ENCODE peak calls at places on chromosomes 5 and 9, in six cellular contexts. M is IMR-90, F is H1, O is mesendoderm, D is H9, R is mesenchymal stem cell. S is an unnamed sample.

GRCh38 chr9:4506490-4506889 is 16.2 kb downstream of the SLC1A1 start:
- DNase-seq in M (no peak), F (no peak), O (no peak), D (no peak), R (no peak), S (no peak)

GRCh38 chr5:92409131-92409530 is 1026.0 kb upstream of the ARRDC3 start:
- DNase-seq in M (no peak), F (no peak), O (no peak), D (no peak), R (no peak), S (no peak)

GRCh38 chr9:129781991-129782390 is 21.0 kb upstream of the TOR1B start:
- DNase-seq in M (no peak), F (no peak), O (no peak), D (no peak), R (no peak), S (no peak)

GRCh38 chr5:159106193-159106568 is 6.5 kb upstream of the EBF1 start:
- DNase-seq in M (no peak), F (no peak), O (no peak), D (no peak), R (no peak), S (no peak)

GRCh38 chr5:116645627-116646026 is 71.0 kb upstream of the SEMA6A start:
- DNase-seq in M (no peak), F (no peak), O (no peak), D (no peak), R (no peak), S (no peak)

GRCh38 chr9:37801287-37801850 is 772 bp downstream of the DCAF10 start:
- DNase-seq in M (peak), F (no peak), O (peak), D (peak), R (peak), S (no peak)

GRCh38 chr5:136132087-136132486 is 558 bp upstream of the SMAD5 start:
- DNase-seq in M (no peak), F (no peak), O (peak), D (no peak), R (no peak), S (peak)

GRCh38 chr9:108241384-108241783 is 614.4 kb downstream of the ACTL7B start:
- DNase-seq in M (no peak), F (no peak), O (peak), D (no peak), R (no peak), S (peak)

GRCh38 chr5:132837868-132838267 is 7.4 kb upstream of the SHROOM1 start:
- DNase-seq in M (no peak), F (no peak), O (no peak), D (no peak), R (no peak), S (no peak)

GRCh38 chr5:57687641-57688040 is 205.0 kb upstream of the ACTBL2 start:
- DNase-seq in M (no peak), F (no peak), O (no peak), D (no peak), R (no peak), S (no peak)
- H3K18ac ChIP-seq in M (peak), F (no peak), O (no peak), D (no peak), R (no peak), S (no peak)

DNA sequence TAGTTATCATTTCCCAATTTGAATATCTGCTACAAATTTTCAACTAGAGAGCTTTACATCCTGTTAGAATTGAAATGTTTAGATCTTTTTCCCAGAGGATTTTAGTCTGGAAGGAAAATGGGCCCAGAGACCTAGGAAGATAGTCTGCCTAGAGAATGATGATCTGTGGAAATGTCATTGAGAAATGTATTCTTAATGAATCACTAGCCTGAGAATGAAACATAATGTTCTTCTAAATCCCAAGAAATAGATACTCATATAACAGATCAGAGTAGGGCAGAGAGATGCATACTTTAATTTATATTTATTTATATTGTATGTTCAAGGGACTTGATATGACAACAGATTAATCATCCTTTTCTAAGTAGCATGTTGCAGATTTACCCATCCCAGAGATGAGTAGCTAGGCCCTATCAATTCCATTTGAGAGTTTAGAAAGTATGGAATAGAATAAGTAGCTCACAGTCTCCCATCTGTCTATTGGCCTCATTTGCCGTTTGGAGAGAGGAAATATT is 25.1 kb upstream of the SLC44A1 start:
- DNase-seq in M (no peak), F (no peak), O (no peak), D (no peak), R (no peak), S (no peak)
- H3K18ac ChIP-seq in M (no peak), F (no peak), O (no peak), D (no peak), R (no peak), S (no peak)

DNA sequence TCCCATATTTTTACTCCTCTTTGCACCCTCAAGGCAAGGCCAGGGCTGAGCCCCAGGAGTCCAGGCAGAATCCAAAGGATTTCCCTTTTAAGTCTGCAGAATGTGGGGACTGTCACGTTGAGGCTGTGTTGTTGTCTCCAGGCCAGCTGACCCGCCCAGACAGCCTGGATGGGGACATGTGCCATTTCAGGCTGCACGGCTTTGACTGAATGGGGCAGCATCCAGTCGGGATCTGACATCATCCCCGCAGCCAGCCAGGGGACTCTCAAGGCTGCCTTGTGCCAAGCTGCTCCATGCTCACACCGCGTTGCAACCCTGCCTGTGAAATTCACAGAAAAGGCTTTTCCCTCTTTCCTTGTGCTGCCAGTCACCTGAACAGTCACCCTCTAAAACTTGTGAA is 2.2 kb upstream of the ZNF366 start:
- DNase-seq in M (no peak), F (no peak), O (no peak), D (no peak), R (no peak), S (no peak)
- H3K18ac ChIP-seq in M (no peak), F (no peak), O (no peak), D (no peak), R (peak), S (no peak)

DNA sequence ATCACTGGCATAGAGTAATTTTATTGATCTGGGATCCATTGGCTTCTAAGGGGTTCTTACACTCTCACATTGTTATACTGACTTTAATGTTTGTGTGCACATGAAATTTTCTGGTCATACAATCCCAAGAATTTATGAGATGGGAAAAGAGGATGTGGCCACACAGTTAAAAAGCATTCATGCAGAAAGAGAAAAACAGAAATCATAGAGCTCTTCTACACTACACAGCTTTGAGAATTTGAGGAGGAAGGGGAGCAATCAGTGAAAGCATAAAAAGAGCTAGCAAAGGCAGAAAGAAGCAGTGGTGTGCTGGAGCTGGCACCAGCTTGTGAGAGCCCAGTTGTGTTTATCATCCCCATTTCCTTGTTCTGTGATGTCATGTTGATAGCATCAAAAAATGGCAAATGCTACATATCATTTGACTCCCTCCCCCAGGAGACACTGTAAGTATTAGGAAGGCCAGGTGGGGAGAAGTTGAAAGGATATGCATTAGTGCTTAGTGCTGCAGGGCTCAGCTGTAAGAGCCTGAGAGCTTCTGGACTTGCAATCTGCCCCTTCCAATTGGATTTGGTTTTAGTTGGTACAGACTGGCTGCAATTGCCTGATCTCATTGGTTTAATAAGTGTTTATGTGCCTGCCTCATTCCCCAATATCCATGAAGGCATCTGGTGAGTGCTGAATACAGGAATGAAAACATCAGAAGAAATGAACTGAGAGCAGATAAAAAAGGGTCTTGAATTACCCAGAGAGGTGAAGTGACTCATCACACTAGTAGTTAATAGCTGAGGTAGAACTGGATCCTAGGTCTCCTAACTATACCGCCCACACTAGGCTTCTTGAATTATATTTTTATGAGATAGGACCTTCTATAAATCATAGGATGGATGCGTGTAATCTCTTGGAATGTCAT is 30.9 kb downstream of the RHOBTB3 start:
- DNase-seq in M (peak), F (no peak), O (no peak), D (no peak), R (peak), S (no peak)
- H3K18ac ChIP-seq in M (peak), F (no peak), O (no peak), D (no peak), R (peak), S (no peak)

GRCh38 chr9:120928720-120929389 is 2.3 kb upstream of the TRAF1 start:
- DNase-seq in M (no peak), F (peak), O (peak), D (peak), R (peak), S (peak)
- H3K18ac ChIP-seq in M (no peak), F (peak), O (peak), D (peak), R (peak), S (peak)

DNA sequence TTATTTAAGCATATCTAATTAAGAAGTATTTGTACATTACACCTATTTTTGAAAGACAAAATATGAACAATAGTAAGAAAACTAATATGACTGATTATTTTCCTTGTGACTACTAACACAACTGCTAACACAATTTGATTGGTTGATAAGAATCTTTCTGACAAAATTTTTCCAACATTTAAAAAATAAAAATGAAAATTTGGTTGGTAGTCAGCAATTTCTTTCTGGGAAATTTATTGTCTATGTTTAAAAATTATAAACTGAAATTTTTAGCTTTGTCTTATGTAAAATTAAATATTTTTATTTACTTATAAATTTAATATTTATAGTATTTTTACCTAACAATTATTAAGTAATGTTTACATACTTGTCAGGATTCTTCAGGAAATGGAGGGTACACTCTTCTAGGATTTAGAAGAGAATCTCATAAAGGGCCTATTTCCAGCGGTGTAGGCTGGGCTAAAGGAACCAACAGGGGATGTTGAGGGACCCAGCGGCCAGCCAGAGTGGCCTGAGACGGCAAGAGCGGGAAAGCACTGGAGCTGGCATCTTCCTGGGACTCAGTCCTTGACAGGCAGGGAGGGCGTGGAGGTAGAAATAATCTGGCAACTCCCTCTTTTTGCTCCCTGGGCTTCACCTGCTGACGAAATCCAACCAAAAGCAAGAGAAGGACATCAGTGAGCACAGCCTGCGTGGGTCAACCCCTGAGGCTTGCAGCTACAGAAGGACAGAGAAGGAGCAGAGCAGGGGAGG is 14.7 kb upstream of the FAM120A start:
- DNase-seq in M (no peak), F (no peak), O (no peak), D (peak), R (no peak), S (no peak)
- H3K18ac ChIP-seq in M (no peak), F (no peak), O (no peak), D (no peak), R (no peak), S (no peak)

GRCh38 chr9:136793063-136793946 is 2.2 kb downstream of the TMEM141 start:
- DNase-seq in M (no peak), F (no peak), O (no peak), D (peak), R (no peak), S (no peak)
- H3K18ac ChIP-seq in M (no peak), F (no peak), O (no peak), D (no peak), R (no peak), S (no peak)

S was measured in neuronal stem cell.